ENCODE peak calls at places on chromosomes 11 and 22, in seven cellular contexts. H, O, Z, M, T, Y and P are unnamed samples.

GRCh38 chr11:68206211-68206610 is 6.9 kb downstream of the KMT5B start:
- DNase-seq in Z (no peak), H (peak), O (peak), T (peak), Y (no peak), M (peak), P (no peak)

GRCh38 chr11:8015753-8016239 is 28.7 kb downstream of the EIF3F start:
- DNase-seq in H (no peak), Y (no peak), Z (no peak), O (no peak), M (no peak), T (no peak), P (no peak)

GRCh38 chr11:34490304-34490703 is 23.3 kb downstream of the ELF5 start:
- DNase-seq in O (no peak), Y (no peak), Z (no peak), H (no peak), M (no peak), T (no peak), P (no peak)

GRCh38 chr11:95305726-95306522 is 74.9 kb upstream of the SESN3 start:
- DNase-seq in H (no peak), T (no peak), M (no peak), Y (no peak), O (no peak), Z (no peak), P (no peak)

GRCh38 chr11:122209619-122210377 is 93.8 kb upstream of the BLID start:
- DNase-seq in H (no peak), O (no peak), T (peak), Z (no peak), Y (no peak), M (no peak), P (no peak)

GRCh38 chr11:96246718-96247540 is 96.1 kb downstream of the MAML2 start:
- DNase-seq in H (peak), Z (no peak), O (peak), M (no peak), Y (no peak), T (no peak), P (no peak)

GRCh38 chr11:19995131-19995530 is 165.1 kb downstream of the DBX1 start:
- DNase-seq in O (peak), T (no peak), Y (no peak), H (peak), M (peak), Z (no peak), P (peak)

GRCh38 chr22:47918936-47919505 is 1156.6 kb downstream of the TBC1D22A start:
- DNase-seq in M (no peak), Z (no peak), Y (no peak), H (no peak), O (no peak), T (no peak), P (no peak)

GRCh38 chr11:119262668-119263351 is 54.1 kb downstream of the MCAM start:
- DNase-seq in Z (peak), M (no peak), O (no peak), T (no peak), H (no peak), Y (no peak), P (no peak)

GRCh38 chr22:36208162-36208765 is 6.7 kb upstream of the APOL4 start:
- DNase-seq in T (no peak), M (no peak), Y (no peak), H (no peak), O (no peak), Z (no peak), P (no peak)

GRCh38 chr11:7204778-7205177 is 46.9 kb upstream of the SYT9 start:
- DNase-seq in Y (no peak), O (no peak), M (no peak), H (no peak), T (no peak), Z (no peak), P (no peak)

GRCh38 chr22:19986410-19987341 is 29.9 kb downstream of the ARVCF start:
- DNase-seq in Z (no peak), O (peak), H (no peak), T (peak), M (peak), Y (no peak), P (peak)

GRCh38 chr11:75627879-75628668 is 40.8 kb downstream of the MAP6 start:
- DNase-seq in Z (no peak), T (no peak), H (no peak), O (no peak), Y (no peak), M (no peak), P (no peak)

GRCh38 chr11:111452146-111452545 is 60.0 kb downstream of the BTG4 start:
- DNase-seq in Z (no peak), H (no peak), O (no peak), T (peak), M (no peak), Y (no peak), P (no peak)

GRCh38 chr11:35235944-35236666 is 97.1 kb downstream of the CD44 start:
- DNase-seq in Y (no peak), T (no peak), Z (no peak), O (no peak), H (peak), M (no peak), P (no peak)

GRCh38 chr11:117199916-117200812 is 994 bp downstream of the TAGLN start:
- DNase-seq in T (no peak), H (no peak), O (no peak), Y (no peak), Z (no peak), M (no peak), P (no peak)

GRCh38 chr11:17013548-17014320 is 480 bp downstream of the PLEKHA7 start:
- DNase-seq in Z (no peak), Y (no peak), O (peak), M (no peak), T (peak), H (no peak), P (peak)

GRCh38 chr22:40991298-40991697 is 40.1 kb downstream of the RBX1 start:
- DNase-seq in Y (no peak), Z (no peak), H (no peak), O (no peak), T (no peak), M (no peak), P (no peak)

GRCh38 chr11:6657346-6657745 is 1.7 kb upstream of the DCHS1 start:
- DNase-seq in H (no peak), O (no peak), T (no peak), Z (no peak), M (no peak), Y (no peak), P (no peak)

GRCh38 chr11:75554258-75555022 is 7.6 kb upstream of the SERPINH1 start:
- DNase-seq in Y (no peak), M (peak), H (no peak), Z (no peak), T (peak), O (peak), P (no peak)

GRCh38 chr11:64037027-64037633 is 1.4 kb downstream of the FLRT1 start:
- DNase-seq in Z (no peak), T (no peak), Y (no peak), M (no peak), O (no peak), H (no peak), P (no peak)

GRCh38 chr11:125627236-125627910 is 2.4 kb downstream of the CHEK1 start:
- DNase-seq in Y (no peak), Z (no peak), O (no peak), H (no peak), T (no peak), M (no peak), P (no peak)

GRCh38 chr11:57601297-57601696 is 3.8 kb downstream of the SERPING1 start:
- DNase-seq in Y (no peak), M (no peak), T (no peak), Z (no peak), H (no peak), O (no peak), P (no peak)

GRCh38 chr11:67053896-67054850 is 2.5 kb upstream of the RHOD start:
- DNase-seq in Z (no peak), Y (peak), M (peak), T (peak), O (peak), H (no peak), P (peak)

GRCh38 chr11:27912916-27913315 is 195.0 kb downstream of the KIF18A start:
- DNase-seq in O (no peak), Y (no peak), T (no peak), H (no peak), Z (no peak), M (no peak), P (no peak)

GRCh38 chr11:110921742-110922200 is 209.5 kb upstream of the ARHGAP20 start:
- DNase-seq in H (no peak), M (no peak), O (no peak), T (no peak), Z (no peak), Y (no peak), P (no peak)

GRCh38 chr11:114218508-114218907 is 77.7 kb upstream of the NNMT start:
- DNase-seq in Y (no peak), Z (no peak), M (no peak), T (no peak), O (no peak), H (no peak), P (no peak)

GRCh38 chr11:114215871-114216803 is 80.1 kb upstream of the NNMT start:
- DNase-seq in Y (no peak), M (peak), O (no peak), T (no peak), H (no peak), Z (no peak), P (no peak)

GRCh38 chr11:114216804-114217195 is 79.4 kb upstream of the NNMT start:
- DNase-seq in M (no peak), H (no peak), O (no peak), T (no peak), Z (no peak), Y (no peak), P (no peak)

GRCh38 chr11:114215428-114215827 is 80.8 kb upstream of the NNMT start:
- DNase-seq in T (no peak), M (no peak), O (no peak), H (no peak), Y (no peak), Z (no peak), P (no peak)

DNA sequence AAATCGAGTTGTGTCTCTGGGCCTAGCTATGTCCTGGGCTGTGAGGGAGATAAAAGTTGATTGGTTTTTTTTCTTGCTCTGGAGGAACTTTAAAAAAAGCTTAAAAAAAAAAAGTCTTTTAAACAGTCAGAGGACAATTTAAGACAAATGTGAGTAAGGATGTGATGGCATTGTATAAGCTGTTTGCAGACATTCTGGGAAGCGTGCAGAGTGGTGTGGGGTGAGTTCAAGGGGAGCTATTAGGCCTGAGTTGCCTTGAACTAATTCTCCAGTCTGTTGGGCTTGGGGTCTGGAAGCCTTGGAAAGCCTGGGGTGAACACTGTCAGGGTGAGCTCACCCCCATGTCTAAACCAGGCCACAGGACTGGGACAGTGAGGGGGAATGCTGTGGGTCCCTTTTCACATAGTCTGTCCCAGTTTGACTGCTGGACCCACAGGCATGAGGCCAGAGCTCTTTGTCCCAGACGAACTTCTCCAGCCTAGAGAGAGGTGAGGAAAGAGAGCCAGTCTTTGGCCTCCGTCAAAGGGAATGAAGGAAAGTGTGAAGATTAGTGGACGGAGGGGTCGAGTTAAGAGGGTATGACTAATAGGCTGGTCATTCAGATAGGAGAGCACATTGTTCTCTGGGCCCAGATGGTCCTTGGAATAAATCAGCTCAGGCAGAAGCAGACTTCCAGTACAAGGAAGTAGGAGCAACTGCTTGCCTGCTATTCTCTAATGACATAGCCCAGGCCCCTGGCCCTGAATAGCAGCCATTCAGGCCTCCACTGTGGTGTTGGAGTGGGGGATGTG is 76.4 kb upstream of the NNMT start:
- DNase-seq in H (no peak), M (peak), Y (no peak), O (no peak), Z (no peak), T (no peak), P (no peak)
- TF ChIP-seq JUND in H (no peak), M (peak), Y (no peak), O (no peak), Z (no peak), T (no peak), P (no peak)

DNA sequence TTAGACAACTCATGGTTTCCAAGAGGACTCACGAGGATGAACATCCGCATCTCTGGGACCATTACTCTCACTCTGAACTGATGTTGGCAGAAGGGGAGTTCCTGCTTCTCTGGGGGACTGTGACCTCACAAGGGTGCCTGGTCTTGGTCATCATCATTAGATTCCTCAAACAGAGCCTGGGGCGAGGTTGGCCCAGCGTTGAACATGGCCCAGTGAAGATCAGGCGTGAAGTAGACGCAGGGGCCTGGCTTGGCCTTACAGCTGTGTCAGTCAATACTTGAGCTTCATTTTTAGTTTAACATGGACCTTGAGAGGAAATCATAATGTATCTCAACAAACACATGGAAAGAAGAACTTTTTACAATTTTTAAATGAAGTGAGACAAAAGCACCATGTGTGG is 617.1 kb downstream of the BRD1 start:
- DNase-seq in O (no peak), T (no peak), Y (no peak), Z (no peak), M (no peak), H (no peak), P (no peak)
- TF ChIP-seq JUND in O (no peak), T (no peak), Y (no peak), Z (no peak), M (no peak), H (no peak), P (no peak)

DNA sequence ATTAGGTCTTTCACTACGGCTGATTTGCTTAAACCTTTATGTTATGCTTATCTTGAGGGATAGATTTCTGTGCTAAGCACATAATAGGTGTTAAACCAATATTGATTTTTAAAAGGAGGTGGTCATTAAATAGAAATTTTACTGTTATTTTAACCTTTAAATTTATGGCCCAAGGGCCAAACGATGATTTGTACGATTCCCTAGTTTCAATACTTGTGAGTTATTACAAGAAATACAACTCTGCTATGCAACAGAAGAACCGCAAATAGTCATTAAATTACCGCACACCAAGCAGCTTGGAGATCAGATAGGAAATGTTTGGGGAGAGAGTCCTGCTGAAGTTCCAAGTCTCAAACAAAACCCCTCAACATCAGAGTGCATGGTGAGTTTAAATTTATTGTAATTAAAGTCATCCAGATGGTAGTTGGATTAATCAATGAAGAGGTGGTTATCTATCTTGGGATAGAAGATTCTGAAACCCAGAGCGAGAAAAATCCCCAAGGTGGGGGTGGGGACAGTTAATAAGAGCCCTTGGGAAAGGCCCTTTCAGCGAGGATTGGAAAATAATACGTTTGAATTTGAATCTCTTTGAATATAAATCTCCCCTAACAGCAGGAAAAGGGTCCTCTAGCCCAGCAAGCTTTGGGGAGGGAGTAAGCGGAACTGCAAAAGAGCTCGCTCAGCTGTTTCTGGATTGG is 805 bp upstream of the QSER1 start:
- DNase-seq in Y (no peak), T (no peak), Z (no peak), M (no peak), H (no peak), O (no peak), P (no peak)
- TF ChIP-seq JUND in Y (no peak), T (no peak), Z (no peak), M (no peak), H (no peak), O (no peak), P (no peak)

GRCh38 chr11:2933376-2934056 is 4.3 kb upstream of the PHLDA2 start:
- DNase-seq in M (no peak), T (peak), H (peak), Z (peak), Y (peak), O (no peak), P (peak)
- TF ChIP-seq JUND in M (no peak), T (no peak), H (no peak), Z (no peak), Y (no peak), O (no peak), P (no peak)

DNA sequence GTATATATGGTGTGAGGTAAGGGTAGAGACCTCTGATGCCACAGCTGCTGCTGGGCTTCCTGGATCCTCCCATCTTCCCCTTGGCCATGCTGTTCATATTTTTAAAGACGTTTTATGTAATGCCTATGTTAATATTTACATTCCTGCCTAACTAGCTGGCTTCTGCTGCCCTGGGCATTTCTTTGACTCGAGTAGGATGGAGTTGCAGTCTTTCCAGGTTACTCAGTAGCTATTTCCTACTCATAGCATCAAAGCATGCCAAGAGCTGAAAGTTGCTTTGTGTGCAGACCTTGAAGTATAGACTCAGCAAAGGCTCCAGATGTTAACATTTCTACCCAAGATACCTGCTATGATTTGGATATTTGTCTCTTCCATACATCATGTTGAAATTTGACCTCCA is 220.5 kb upstream of the CADM1 start:
- DNase-seq in Y (no peak), Z (no peak), M (no peak), T (no peak), O (no peak), H (no peak), P (peak)
- TF ChIP-seq JUND in Y (no peak), Z (no peak), M (no peak), T (no peak), O (no peak), H (no peak), P (peak)

DNA sequence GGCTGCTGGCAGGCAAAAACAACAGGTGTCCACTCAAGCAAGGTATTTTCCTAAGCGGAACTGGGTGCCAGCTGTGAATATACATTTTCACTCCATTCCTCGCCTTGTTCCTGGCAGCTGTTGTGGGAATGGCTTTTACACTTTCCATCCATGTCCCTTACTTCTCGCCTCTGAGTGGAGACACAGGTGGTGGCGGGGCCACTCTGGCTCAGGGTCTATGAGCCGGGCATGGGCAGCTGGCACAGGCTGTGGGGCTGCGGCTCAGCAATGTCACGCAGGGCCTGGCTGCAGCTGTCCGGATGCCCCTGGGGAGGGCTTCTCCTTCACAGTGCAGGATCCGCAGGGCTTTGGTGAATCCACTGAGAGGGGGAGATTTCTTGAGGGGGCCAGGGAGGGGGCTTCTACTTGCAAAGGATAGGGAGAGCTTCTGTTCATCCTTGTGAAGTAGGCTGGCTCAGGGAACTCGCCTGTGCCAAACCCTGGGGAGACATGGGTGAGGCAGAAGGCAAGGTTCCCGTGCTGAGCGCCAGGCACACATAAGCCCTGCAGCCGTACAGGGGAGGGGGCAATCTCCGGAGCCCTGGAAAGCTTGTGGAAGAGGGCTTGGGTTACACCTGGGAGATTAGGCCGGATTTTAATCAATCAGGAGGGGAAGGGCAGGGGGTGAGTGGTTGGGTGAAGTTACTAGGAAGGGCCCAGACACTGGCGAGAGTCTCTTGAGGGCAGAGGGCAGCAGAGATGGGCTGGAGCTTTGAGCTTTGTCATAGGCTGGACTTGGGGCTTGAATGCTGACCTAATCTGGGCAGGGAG is 45.7 kb downstream of the KCNQ1OT1 start:
- DNase-seq in Z (no peak), M (peak), H (no peak), T (peak), O (no peak), Y (no peak), P (no peak)
- TF ChIP-seq JUND in Z (no peak), M (no peak), H (no peak), T (no peak), O (no peak), Y (no peak), P (no peak)

DNA sequence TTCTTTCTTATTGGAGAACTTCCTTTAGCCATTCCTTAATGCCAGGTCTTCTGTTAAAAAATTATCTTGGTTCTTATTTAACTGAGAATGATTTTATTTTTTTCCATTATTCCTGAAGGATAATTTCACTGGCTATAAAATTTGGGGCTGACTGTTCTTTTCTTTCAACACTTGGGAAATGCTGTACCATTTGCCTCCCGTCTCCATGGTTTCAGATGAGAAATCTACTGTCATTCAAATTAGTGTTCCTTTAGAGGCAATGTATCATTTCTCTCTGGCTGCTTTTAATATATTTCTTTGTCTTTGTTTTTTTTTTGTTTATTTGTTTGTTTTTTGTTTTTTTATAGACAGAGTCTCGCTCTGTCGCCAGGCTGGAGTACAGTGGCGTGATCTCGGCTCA is 51.8 kb upstream of the SMTN start:
- DNase-seq in M (no peak), H (no peak), T (no peak), Z (no peak), O (no peak), Y (no peak), P (no peak)
- TF ChIP-seq JUND in M (no peak), H (no peak), T (no peak), Z (no peak), O (no peak), Y (no peak), P (no peak)

GRCh38 chr22:44667829-44668189 is 34.2 kb upstream of the PRR5 start:
- DNase-seq in M (no peak), H (no peak), Y (no peak), Z (no peak), O (no peak), T (no peak), P (no peak)
- TF ChIP-seq JUND in M (no peak), H (no peak), Y (no peak), Z (no peak), O (no peak), T (no peak), P (no peak)